ENCODE peak calls at places on chromosomes 1 and 21, in five cellular contexts. F, R, B, I and G are unnamed samples.

GRCh38 chr1:98210563-98210962 is 289.7 kb upstream of the DPYD start:
- DNase-seq in I (no peak), F (no peak), B (no peak), R (no peak), G (no peak)

GRCh38 chr1:58734630-58735029 is 34.8 kb upstream of the MYSM1 start:
- DNase-seq in R (no peak), I (no peak), F (no peak), B (no peak), G (no peak)

GRCh38 chr1:1359316-1359667 is 937 bp upstream of the MXRA8 start:
- DNase-seq in I (no peak), B (no peak), R (no peak), F (no peak), G (no peak)

GRCh38 chr1:151680812-151681211 is 35.8 kb downstream of the CELF3 start:
- DNase-seq in B (peak), I (no peak), R (no peak), F (no peak), G (no peak)

GRCh38 chr21:18058731-18059398 is 185.8 kb upstream of the CHODL start:
- DNase-seq in B (no peak), F (peak), I (no peak), R (no peak), G (peak)

GRCh38 chr21:20523191-20523590 is 475.0 kb upstream of the NCAM2 start:
- DNase-seq in R (no peak), B (no peak), F (no peak), I (no peak), G (no peak)

GRCh38 chr1:68121536-68121935 is 71.1 kb upstream of the DIRAS3 start:
- DNase-seq in F (no peak), I (no peak), B (no peak), R (no peak), G (no peak)

GRCh38 chr21:27953328-27954045 is 986.6 kb upstream of the ADAMTS5 start:
- DNase-seq in I (no peak), F (no peak), B (no peak), R (no peak), G (no peak)

GRCh38 chr1:234989479-234990327 is 138.9 kb downstream of the TOMM20 start:
- DNase-seq in R (no peak), B (no peak), F (no peak), I (no peak), G (no peak)

GRCh38 chr1:15691434-15692032 is 7.4 kb downstream of the PLEKHM2 start:
- DNase-seq in F (no peak), B (no peak), R (no peak), I (no peak), G (no peak)

GRCh38 chr1:8040586-8040985 is 14.5 kb upstream of the ERRFI1 start:
- DNase-seq in R (no peak), I (peak), B (no peak), F (no peak), G (no peak)

GRCh38 chr1:225877570-225877969 is 4.6 kb downstream of the TMEM63A start:
- DNase-seq in R (peak), F (peak), B (peak), I (no peak), G (peak)

GRCh38 chr1:234771642-234772344 is 161.8 kb upstream of the IRF2BP2 start:
- DNase-seq in R (no peak), I (peak), F (no peak), B (peak), G (no peak)

GRCh38 chr21:46471514-46471913 is 12.8 kb downstream of the DIP2A start:
- DNase-seq in F (no peak), R (no peak), B (no peak), I (no peak), G (no peak)

GRCh38 chr1:212437179-212437798 is 4.6 kb downstream of the NENF start:
- DNase-seq in B (no peak), I (peak), R (no peak), F (no peak), G (no peak)